ENCODE peak calls at places on chromosomes 12 and 14, in seven cellular contexts. One of them, this sample, is unnamed.

GRCh38 chr12:70983692-70984091 is 63.2 kb upstream of the PTPRR start:
- DNase-seq in psoas muscle: no peak
- DNase-seq in lung: no peak
- DNase-seq in kidney: no peak
- DNase-seq in lung microvascular endothelial cell: no peak
- DNase-seq in GDM1: no peak
- DNase-seq in cardiac septum: no peak
- DNase-seq in this sample: no peak

GRCh38 chr14:57979376-57980048 is 113.6 kb upstream of the SLC35F4 start:
- DNase-seq in lung: no peak
- DNase-seq in cardiac septum: no peak
- DNase-seq in kidney: no peak
- DNase-seq in GDM1: no peak
- DNase-seq in psoas muscle: no peak
- DNase-seq in lung microvascular endothelial cell: no peak
- DNase-seq in this sample: no peak

GRCh38 chr12:66447643-66448042 is 145.3 kb downstream of the HELB start:
- DNase-seq in kidney: no peak
- DNase-seq in GDM1: no peak
- DNase-seq in lung microvascular endothelial cell: no peak
- DNase-seq in cardiac septum: no peak
- DNase-seq in lung: no peak
- DNase-seq in psoas muscle: no peak
- DNase-seq in this sample: no peak

GRCh38 chr14:71551291-71551955 is 380.8 kb upstream of the RGS6 start:
- DNase-seq in GDM1: no peak
- DNase-seq in cardiac septum: no peak
- DNase-seq in kidney: no peak
- DNase-seq in psoas muscle: no peak
- DNase-seq in lung microvascular endothelial cell: peak
- DNase-seq in lung: no peak
- DNase-seq in this sample: no peak

GRCh38 chr14:20657216-20658211 is 16.0 kb upstream of the OR6S1 start:
- DNase-seq in kidney: peak
- DNase-seq in cardiac septum: no peak
- DNase-seq in lung microvascular endothelial cell: no peak
- DNase-seq in psoas muscle: no peak
- DNase-seq in lung: no peak
- DNase-seq in GDM1: no peak
- DNase-seq in this sample: no peak

GRCh38 chr12:7101694-7102131 is 7.3 kb downstream of the C1RL start:
- DNase-seq in cardiac septum: no peak
- DNase-seq in GDM1: no peak
- DNase-seq in kidney: no peak
- DNase-seq in lung microvascular endothelial cell: no peak
- DNase-seq in lung: no peak
- DNase-seq in psoas muscle: no peak
- DNase-seq in this sample: peak

GRCh38 chr14:105375635-105376057 is 22.7 kb upstream of the TEX22 start:
- DNase-seq in lung microvascular endothelial cell: peak
- DNase-seq in cardiac septum: no peak
- DNase-seq in lung: no peak
- DNase-seq in GDM1: peak
- DNase-seq in psoas muscle: no peak
- DNase-seq in kidney: no peak
- DNase-seq in this sample: no peak

GRCh38 chr14:92425101-92425500 is 88.5 kb upstream of the RIN3 start:
- DNase-seq in cardiac septum: no peak
- DNase-seq in lung microvascular endothelial cell: peak
- DNase-seq in psoas muscle: no peak
- DNase-seq in kidney: no peak
- DNase-seq in lung: no peak
- DNase-seq in GDM1: no peak
- DNase-seq in this sample: no peak

GRCh38 chr12:130433411-130433810 is 95.7 kb downstream of the PIWIL1 start:
- DNase-seq in psoas muscle: no peak
- DNase-seq in cardiac septum: no peak
- DNase-seq in lung: no peak
- DNase-seq in kidney: no peak
- DNase-seq in lung microvascular endothelial cell: no peak
- DNase-seq in GDM1: no peak
- DNase-seq in this sample: no peak

This sample was measured in left colon.